ENCODE peak calls at places on chromosomes 11 and 22, in eight cellular contexts. F, H, T, Q, K, J, L and G are unnamed samples.

GRCh38 chr22:30531651-30532608 is 14.6 kb downstream of the SEC14L6 start:
- DNase-seq in F (no peak), H (no peak), T (no peak), Q (no peak), K (no peak), J (no peak), L (no peak), G (no peak)

GRCh38 chr11:107705027-107705426 is 6.8 kb downstream of the SLN start:
- DNase-seq in F (no peak), H (no peak), T (no peak), Q (no peak), K (peak), J (peak), L (peak), G (peak)

GRCh38 chr22:37802310-37803194 is 5.2 kb upstream of the GCAT start:
- DNase-seq in F (peak), H (peak), T (peak), Q (peak), K (peak), J (no peak), L (no peak), G (no peak)

GRCh38 chr11:17976651-17977050 is 36.2 kb downstream of the SERGEF start:
- DNase-seq in F (no peak), H (no peak), T (no peak), Q (no peak), K (no peak), J (no peak), L (no peak), G (no peak)

GRCh38 chr11:79070518-79070917 is 370.3 kb downstream of the TENM4 start:
- DNase-seq in F (no peak), H (no peak), T (no peak), Q (no peak), K (no peak), J (no peak), L (no peak), G (no peak)

GRCh38 chr11:28715726-28716125 is 607.5 kb downstream of the METTL15 start:
- DNase-seq in F (no peak), H (no peak), T (no peak), Q (no peak), K (no peak), J (peak), L (no peak), G (no peak)

GRCh38 chr11:101944896-101945295 is 28.6 kb upstream of the ANGPTL5 start:
- DNase-seq in F (no peak), H (no peak), T (no peak), Q (no peak), K (no peak), J (no peak), L (no peak), G (no peak)

GRCh38 chr11:120090411-120090810 is 47.5 kb downstream of the TRIM29 start:
- DNase-seq in F (peak), H (no peak), T (no peak), Q (no peak), K (no peak), J (no peak), L (peak), G (no peak)

GRCh38 chr11:108009497-108010360 is 1.0 kb downstream of the CUL5 start:
- DNase-seq in F (no peak), H (no peak), T (no peak), Q (no peak), K (peak), J (no peak), L (peak), G (peak)

GRCh38 chr11:65362320-65362931 is 7.9 kb downstream of the TIGD3 start:
- DNase-seq in F (no peak), H (no peak), T (no peak), Q (no peak), K (no peak), J (no peak), L (no peak), G (no peak)

GRCh38 chr11:94740083-94740974 is 27.8 kb upstream of the AMOTL1 start:
- DNase-seq in F (peak), H (peak), T (peak), Q (no peak), K (peak), J (no peak), L (no peak), G (no peak)

GRCh38 chr11:95352733-95353346 is 121.8 kb upstream of the SESN3 start:
- DNase-seq in F (no peak), H (no peak), T (no peak), Q (no peak), K (no peak), J (no peak), L (no peak), G (no peak)

GRCh38 chr22:40324468-40325305 is 21.6 kb upstream of the ADSL start:
- DNase-seq in F (no peak), H (no peak), T (no peak), Q (no peak), K (no peak), J (no peak), L (no peak), G (no peak)

GRCh38 chr22:25146906-25147754 is 52.5 kb upstream of the CRYBB3 start:
- DNase-seq in F (no peak), H (no peak), T (no peak), Q (no peak), K (no peak), J (no peak), L (no peak), G (no peak)

GRCh38 chr22:24706050-24706449 is 68.5 kb downstream of the PIWIL3 start:
- DNase-seq in F (no peak), H (no peak), T (no peak), Q (no peak), K (peak), J (no peak), L (no peak), G (no peak)

GRCh38 chr11:118881130-118881717 is 2.5 kb upstream of the CXCR5 start:
- DNase-seq in F (no peak), H (no peak), T (no peak), Q (no peak), K (no peak), J (no peak), L (no peak), G (no peak)

GRCh38 chr22:19637405-19638281 is 76.7 kb upstream of the SEPTIN5 start:
- DNase-seq in F (no peak), H (no peak), T (no peak), Q (no peak), K (no peak), J (no peak), L (no peak), G (no peak)

GRCh38 chr11:120280566-120281160 is 40.7 kb downstream of the POU2F3 start:
- DNase-seq in F (no peak), H (no peak), T (no peak), Q (no peak), K (no peak), J (no peak), L (no peak), G (no peak)

GRCh38 chr11:279040-279965 is 1.1 kb downstream of the NLRP6 start:
- DNase-seq in F (peak), H (no peak), T (peak), Q (no peak), K (no peak), J (no peak), L (no peak), G (no peak)

GRCh38 chr11:48006301-48006992 is 26.1 kb downstream of the PTPRJ start:
- DNase-seq in F (no peak), H (no peak), T (no peak), Q (no peak), K (peak), J (no peak), L (peak), G (peak)

GRCh38 chr22:44979154-44979553 is 30.7 kb downstream of the PHF21B start:
- DNase-seq in F (no peak), H (no peak), T (no peak), Q (no peak), K (no peak), J (no peak), L (no peak), G (no peak)

GRCh38 chr11:12909866-12910265 is 99.2 kb upstream of the RASSF10 start:
- DNase-seq in F (no peak), H (no peak), T (no peak), Q (no peak), K (no peak), J (no peak), L (no peak), G (no peak)

GRCh38 chr22:39090426-39091064 is 6.5 kb upstream of the APOBEC3H start:
- DNase-seq in F (no peak), H (no peak), T (peak), Q (peak), K (no peak), J (no peak), L (peak), G (no peak)

GRCh38 chr11:117145393-117145761 is 1.3 kb downstream of the PAFAH1B2 start:
- DNase-seq in F (no peak), H (no peak), T (no peak), Q (no peak), K (peak), J (no peak), L (peak), G (peak)

GRCh38 chr11:64339754-64340408 is at the start of gene CCDC88B:
- DNase-seq in F (peak), H (peak), T (no peak), Q (peak), K (no peak), J (no peak), L (no peak), G (no peak)

GRCh38 chr11:12506502-12506921 is 129.1 kb downstream of the PARVA start:
- DNase-seq in F (no peak), H (no peak), T (no peak), Q (no peak), K (peak), J (no peak), L (peak), G (peak)

GRCh38 chr22:46668116-46668515 is 47.9 kb downstream of the GRAMD4 start:
- DNase-seq in F (no peak), H (no peak), T (no peak), Q (no peak), K (no peak), J (no peak), L (no peak), G (no peak)

GRCh38 chr11:116384876-116385275 is 387.9 kb downstream of the BUD13 start:
- DNase-seq in F (no peak), H (no peak), T (no peak), Q (no peak), K (no peak), J (no peak), L (no peak), G (no peak)

GRCh38 chr11:83057721-83058120 is 14.0 kb downstream of the RAB30 start:
- DNase-seq in F (no peak), H (no peak), T (no peak), Q (no peak), K (no peak), J (no peak), L (no peak), G (no peak)

GRCh38 chr11:83060965-83061364 is 10.7 kb downstream of the RAB30 start:
- DNase-seq in F (no peak), H (no peak), T (no peak), Q (no peak), K (no peak), J (no peak), L (no peak), G (no peak)

GRCh38 chr11:83064011-83064410 is 7.7 kb downstream of the RAB30 start:
- DNase-seq in F (no peak), H (no peak), T (no peak), Q (no peak), K (no peak), J (no peak), L (no peak), G (no peak)

GRCh38 chr11:83063073-83063754 is 8.5 kb downstream of the RAB30 start:
- DNase-seq in F (no peak), H (no peak), T (no peak), Q (no peak), K (peak), J (no peak), L (no peak), G (peak)

DNA sequence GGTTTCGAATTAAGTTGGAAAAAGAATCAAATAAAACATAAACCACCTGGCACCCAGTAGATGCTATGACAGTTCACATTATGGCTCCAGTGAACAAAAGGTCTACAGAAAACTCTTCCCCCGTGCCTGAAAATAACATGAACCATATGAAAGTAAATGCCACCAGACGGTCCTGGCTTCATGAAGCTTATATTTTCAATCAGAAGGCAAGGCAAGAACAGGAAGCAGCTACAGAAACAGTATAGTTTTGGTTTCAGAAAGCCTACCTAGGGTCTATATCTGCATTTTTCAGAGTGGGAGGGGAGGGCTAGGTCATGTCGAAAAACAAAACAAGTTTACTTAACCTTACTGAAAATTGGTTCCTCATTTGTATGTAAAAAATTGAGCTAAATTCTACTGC is 9.8 kb downstream of the RAB30 start:
- DNase-seq in F (no peak), H (no peak), T (no peak), Q (no peak), K (no peak), J (no peak), L (no peak), G (no peak)
- H3K4me3 ChIP-seq in F (no peak), H (no peak), T (no peak), Q (no peak), K (no peak), J (no peak), L (no peak), G (no peak)

DNA sequence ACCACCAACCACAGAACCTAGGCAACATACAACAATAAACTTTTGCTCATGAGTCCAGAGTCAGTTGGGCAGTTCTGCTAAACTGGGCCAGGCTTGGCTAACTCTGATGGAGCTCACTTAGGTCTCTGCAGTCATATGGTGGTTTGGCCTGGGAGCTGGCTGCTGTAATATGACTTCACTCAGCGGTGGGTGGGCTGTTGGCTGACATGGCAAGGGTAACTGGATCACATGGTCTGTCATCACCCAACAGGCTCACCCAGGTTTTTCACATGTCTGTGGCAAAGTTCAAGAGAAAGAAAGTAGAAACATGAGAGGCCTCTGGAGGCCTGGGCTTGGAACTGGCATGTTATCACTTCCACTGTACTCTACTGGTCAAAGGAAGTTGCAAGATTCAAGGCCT is 43.2 kb upstream of the CLMP start:
- DNase-seq in F (no peak), H (peak), T (peak), Q (no peak), K (peak), J (no peak), L (no peak), G (peak)
- TF ChIP-seq CTCF in F (no peak), H (no peak), T (no peak), Q (no peak), K (no peak), J (no peak), L (no peak), G (peak)

GRCh38 chr11:75826463-75827220 is 11.6 kb downstream of the UVRAG start:
- DNase-seq in F (no peak), H (no peak), T (no peak), Q (no peak), K (peak), J (no peak), L (peak), G (peak)
- H3K4me3 ChIP-seq in F (peak), H (peak), T (no peak), Q (no peak), K (no peak), J (no peak), L (no peak), G (no peak)

GRCh38 chr11:32151036-32151435 is 60.2 kb downstream of the RCN1 start:
- DNase-seq in F (no peak), H (no peak), T (no peak), Q (no peak), K (no peak), J (no peak), L (no peak), G (no peak)

GRCh38 chr11:32152821-32153220 is 61.9 kb downstream of the RCN1 start:
- DNase-seq in F (no peak), H (no peak), T (no peak), Q (no peak), K (no peak), J (no peak), L (no peak), G (no peak)

GRCh38 chr11:32153747-32154146 is 62.9 kb downstream of the RCN1 start:
- DNase-seq in F (no peak), H (no peak), T (no peak), Q (no peak), K (no peak), J (no peak), L (no peak), G (no peak)

GRCh38 chr11:32149748-32150147 is 58.9 kb downstream of the RCN1 start:
- DNase-seq in F (no peak), H (no peak), T (no peak), Q (no peak), K (no peak), J (no peak), L (no peak), G (no peak)

DNA sequence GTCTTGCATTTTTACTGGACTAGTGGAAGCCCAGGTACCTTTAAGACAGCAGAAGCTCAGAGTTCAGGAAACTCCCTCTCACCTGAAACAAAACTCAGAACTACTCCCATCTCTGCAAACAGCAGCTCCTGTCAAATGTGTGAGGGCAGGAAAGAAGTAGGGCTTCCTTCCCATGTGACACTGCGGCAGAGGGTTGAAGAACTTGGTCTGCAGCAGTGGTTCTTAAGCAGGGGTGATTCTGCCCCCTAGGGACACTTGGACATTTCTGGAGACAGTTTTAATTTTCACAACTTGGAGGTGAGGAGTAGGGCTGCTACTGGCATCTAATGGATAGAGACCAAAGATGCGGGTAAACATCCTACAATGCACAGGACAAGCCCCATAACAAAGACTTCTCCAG is 63.4 kb downstream of the RCN1 start:
- DNase-seq in F (no peak), H (no peak), T (no peak), Q (no peak), K (peak), J (no peak), L (peak), G (peak)
- TF ChIP-seq CTCF in F (no peak), H (no peak), T (no peak), Q (peak), K (peak), J (peak), L (peak), G (no peak)